ENCODE peak calls at places on chromosomes 3 and 15, in six cellular contexts. T, I, Z, G, B and M are unnamed samples.

GRCh38 chr3:58568572-58569286 is 8.5 kb downstream of the FAM107A start:
- DNase-seq in T (peak), I (peak), Z (peak), G (no peak), B (peak), M (peak)

GRCh38 chr3:120449701-120450216 is 1.0 kb downstream of the FSTL1 start:
- DNase-seq in T (no peak), I (peak), Z (no peak), G (no peak), B (no peak), M (no peak)

GRCh38 chr3:146834917-146835316 is 229.8 kb upstream of the PLSCR5 start:
- DNase-seq in T (no peak), I (no peak), Z (no peak), G (no peak), B (no peak), M (no peak)

GRCh38 chr15:33013827-33014445 is 180.6 kb downstream of the FMN1 start:
- DNase-seq in T (no peak), I (no peak), Z (no peak), G (peak), B (no peak), M (no peak)

GRCh38 chr3:20682573-20682972 is 496.6 kb upstream of the SGO1 start:
- DNase-seq in T (no peak), I (no peak), Z (no peak), G (no peak), B (no peak), M (no peak)

GRCh38 chr3:16203671-16204629 is 29.5 kb downstream of the GALNT15 start:
- DNase-seq in T (no peak), I (no peak), Z (no peak), G (no peak), B (no peak), M (no peak)

GRCh38 chr3:7074217-7074616 is 213.3 kb downstream of the GRM7 start:
- DNase-seq in T (no peak), I (no peak), Z (no peak), G (no peak), B (no peak), M (no peak)

GRCh38 chr3:71955549-71956373 is 170.8 kb upstream of the PROK2 start:
- DNase-seq in T (peak), I (peak), Z (peak), G (peak), B (peak), M (no peak)

GRCh38 chr3:194906970-194907629 is 221.4 kb downstream of the FAM43A start:
- DNase-seq in T (no peak), I (no peak), Z (no peak), G (no peak), B (no peak), M (no peak)

GRCh38 chr3:79361748-79362378 is 405.9 kb downstream of the ROBO1 start:
- DNase-seq in T (no peak), I (peak), Z (peak), G (peak), B (no peak), M (no peak)

GRCh38 chr3:119295816-119296484 is 1.8 kb downstream of the ARHGAP31 start:
- DNase-seq in T (no peak), I (no peak), Z (no peak), G (no peak), B (no peak), M (no peak)

GRCh38 chr3:42654331-42655201 is 1.1 kb downstream of the ZBTB47 start:
- DNase-seq in T (no peak), I (peak), Z (peak), G (no peak), B (peak), M (peak)

GRCh38 chr15:55796321-55796965 is 53.5 kb upstream of the PRTG start:
- DNase-seq in T (no peak), I (no peak), Z (no peak), G (no peak), B (no peak), M (peak)

GRCh38 chr3:12898290-12898979 is 57.1 kb upstream of the RPL32 start:
- DNase-seq in T (no peak), I (no peak), Z (no peak), G (no peak), B (no peak), M (no peak)

GRCh38 chr15:74373056-74373650 is 5.7 kb upstream of the CYP11A1 start:
- DNase-seq in T (no peak), I (no peak), Z (no peak), G (no peak), B (no peak), M (no peak)

GRCh38 chr3:127699098-127699945 is 26.6 kb downstream of the ABTB1 start:
- DNase-seq in T (no peak), I (no peak), Z (no peak), G (no peak), B (no peak), M (no peak)

GRCh38 chr15:88465633-88466219 is 1.5 kb downstream of the MRPL46 start:
- DNase-seq in T (no peak), I (no peak), Z (peak), G (no peak), B (no peak), M (peak)
- TF ChIP-seq JUND in T (no peak), I (no peak), Z (peak), G (no peak), B (peak), M (no peak)

GRCh38 chr3:9340450-9341009 is 22.3 kb upstream of the THUMPD3 start:
- DNase-seq in T (no peak), I (no peak), Z (peak), G (peak), B (no peak), M (no peak)
- TF ChIP-seq JUND in T (no peak), I (peak), Z (no peak), G (peak), B (peak), M (no peak)

DNA sequence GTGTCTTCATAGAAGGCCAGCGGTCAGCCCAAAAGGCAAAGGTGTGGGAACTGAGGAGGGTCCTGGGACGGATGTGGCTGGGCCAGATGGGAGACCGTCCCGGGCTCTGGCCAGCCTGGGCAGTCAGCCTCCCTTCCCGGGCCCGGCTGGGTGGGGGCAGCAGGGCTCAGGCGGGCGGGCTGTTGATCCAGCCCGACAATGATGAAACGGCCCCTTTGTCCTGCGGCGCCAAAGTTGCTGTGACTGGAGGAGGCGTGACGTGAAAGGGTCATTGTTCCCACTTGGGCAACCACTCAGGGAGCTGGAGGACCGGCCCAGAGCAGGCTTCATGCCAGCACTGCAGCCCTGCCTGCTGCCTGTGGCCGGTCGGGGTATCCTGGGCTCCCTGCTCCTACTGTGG is 16.5 kb downstream of the DUSP7 start:
- DNase-seq in T (no peak), I (no peak), Z (peak), G (no peak), B (no peak), M (no peak)
- TF ChIP-seq JUND in T (no peak), I (no peak), Z (no peak), G (no peak), B (no peak), M (no peak)

DNA sequence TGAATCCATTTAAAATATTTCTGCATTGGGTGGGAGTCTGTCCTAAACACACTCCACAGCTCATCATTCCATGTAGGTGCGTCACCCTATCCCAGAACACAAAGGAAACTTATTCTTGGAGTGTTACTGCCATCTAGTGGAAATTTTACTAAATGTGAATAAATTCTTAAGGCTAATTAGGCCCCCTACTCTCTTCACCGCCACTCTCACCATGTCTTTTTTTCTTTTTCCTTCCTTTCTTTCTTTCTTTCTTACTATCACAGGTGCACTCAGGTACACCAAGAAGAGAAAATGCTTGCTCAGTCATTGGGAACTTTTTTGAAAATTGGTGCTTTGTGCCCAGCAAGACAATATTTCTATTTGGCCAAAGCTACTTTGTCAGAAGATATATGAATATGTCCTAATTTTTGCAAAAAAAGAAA is 26.4 kb upstream of the ATP8B4 start:
- DNase-seq in T (peak), I (peak), Z (peak), G (peak), B (peak), M (peak)
- TF ChIP-seq JUND in T (no peak), I (peak), Z (peak), G (peak), B (peak), M (no peak)

GRCh38 chr3:122660575-122660974 is 20.1 kb upstream of the PARP14 start:
- DNase-seq in T (no peak), I (no peak), Z (peak), G (no peak), B (no peak), M (no peak)
- TF ChIP-seq JUND in T (no peak), I (no peak), Z (no peak), G (no peak), B (no peak), M (no peak)

GRCh38 chr3:193874512-193874911 is 261.4 kb upstream of the HES1 start:
- DNase-seq in T (no peak), I (no peak), Z (no peak), G (no peak), B (no peak), M (no peak)
- TF ChIP-seq JUND in T (no peak), I (no peak), Z (no peak), G (no peak), B (no peak), M (no peak)

GRCh38 chr3:87298111-87298718 is 21.8 kb upstream of the POU1F1 start:
- DNase-seq in T (no peak), I (peak), Z (peak), G (peak), B (peak), M (peak)
- TF ChIP-seq JUND in T (no peak), I (no peak), Z (no peak), G (no peak), B (no peak), M (no peak)

DNA sequence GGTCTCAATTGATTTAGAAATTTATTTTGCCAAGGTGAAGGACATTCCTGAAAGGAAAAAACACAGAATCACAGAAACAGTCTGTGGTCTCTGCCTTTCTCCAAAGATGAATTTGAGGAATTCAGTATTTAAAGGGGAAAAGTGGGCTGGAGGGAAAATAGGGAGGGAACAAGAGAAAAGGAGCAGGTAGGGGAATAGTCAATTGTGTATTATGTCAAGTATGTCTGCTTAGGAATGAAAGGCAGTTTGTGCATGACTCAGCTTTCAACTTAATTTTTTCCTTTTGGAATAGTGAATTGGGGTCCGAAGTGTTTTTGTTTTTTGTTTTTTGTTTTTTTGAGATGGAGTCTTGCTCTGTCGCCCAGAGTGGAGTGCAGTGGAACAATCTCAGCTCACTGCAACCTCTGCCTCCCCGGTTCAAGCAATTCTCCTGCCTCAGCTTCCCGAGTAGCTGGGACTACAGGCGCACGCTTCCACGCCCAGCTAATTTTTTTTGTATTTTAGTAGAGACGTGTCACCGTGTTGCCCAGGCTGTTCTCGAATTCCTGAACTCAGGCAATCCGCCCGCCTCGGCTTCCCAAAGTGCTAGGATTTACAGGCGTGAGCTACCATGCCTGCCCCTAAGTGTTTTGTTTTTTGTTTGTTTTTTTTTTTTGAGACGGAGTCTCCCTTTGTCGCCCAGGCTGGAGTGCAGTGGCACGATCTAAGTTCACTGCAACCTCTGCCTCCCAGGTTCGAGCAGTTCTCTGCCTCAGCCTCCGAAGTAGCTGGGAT is 74.1 kb upstream of the MAP4 start:
- DNase-seq in T (no peak), I (no peak), Z (no peak), G (no peak), B (no peak), M (no peak)
- TF ChIP-seq JUND in T (no peak), I (no peak), Z (no peak), G (no peak), B (no peak), M (no peak)

GRCh38 chr3:17307482-17307881 is 422.7 kb downstream of the PLCL2 start:
- DNase-seq in T (no peak), I (no peak), Z (no peak), G (no peak), B (no peak), M (no peak)
- TF ChIP-seq JUND in T (no peak), I (no peak), Z (no peak), G (no peak), B (no peak), M (no peak)

DNA sequence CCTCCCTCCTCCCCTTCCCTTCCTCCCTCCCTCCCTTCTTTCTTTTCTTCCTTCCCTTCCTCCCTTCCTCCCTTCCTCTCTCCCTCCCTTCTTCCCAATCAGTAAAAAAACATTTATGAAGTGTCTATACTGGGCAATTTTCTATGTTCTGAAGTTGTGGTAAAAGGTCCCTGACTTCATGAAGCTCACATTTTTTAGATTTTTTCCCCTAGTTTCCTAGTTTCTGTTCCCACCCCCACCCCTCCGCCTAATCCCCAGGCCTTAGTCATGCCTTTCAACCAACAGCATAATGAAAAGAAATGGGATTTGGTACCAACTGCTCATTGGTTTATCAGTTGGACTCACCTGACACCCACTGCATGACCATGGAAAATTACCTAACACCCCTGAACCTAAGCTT is 125.1 kb downstream of the CNTN3 start:
- DNase-seq in T (no peak), I (no peak), Z (no peak), G (no peak), B (no peak), M (no peak)
- TF ChIP-seq JUND in T (no peak), I (no peak), Z (no peak), G (no peak), B (no peak), M (no peak)